ENCODE peak calls at places on chromosomes 7 and 10, in ten cellular contexts. D is skeletal muscle cell, W is HAP-1, M is heart left ventricle, T is NCI-H2107, H is osteocyte, X is tibial artery, K is H54, O is epithelial cell of prostate, R is GM13977. B is an unnamed sample.

GRCh38 chr10:74825033-74825370 is 1.4 kb upstream of the KAT6B start:
- DNase-seq in D (no peak), W (peak; percentile 51), M (no peak), T (no peak), H (no peak), X (peak; percentile 41), K (peak; percentile 44), O (no peak), R (no peak), B (no peak)

GRCh38 chr7:116018731-116019130 is 11.8 kb downstream of the TFEC start:
- DNase-seq in D (no peak), W (no peak), M (no peak), T (no peak), H (no peak), X (no peak), K (no peak), O (no peak), R (no peak), B (no peak)

GRCh38 chr10:69407621-69408301 is 9.0 kb downstream of the TACR2 start:
- DNase-seq in D (no peak), W (peak; percentile 27), M (peak; percentile 65), T (no peak), H (no peak), X (no peak), K (no peak), O (no peak), R (peak; percentile 60), B (no peak)

GRCh38 chr10:72007246-72007892 is 43.2 kb downstream of the CHST3 start:
- DNase-seq in D (no peak), W (no peak), M (peak; percentile 87), T (no peak), H (no peak), X (peak; percentile 41), K (no peak), O (no peak), R (no peak), B (no peak)

GRCh38 chr10:80739963-80740715 is 202.4 kb downstream of the SH2D4B start:
- DNase-seq in D (no peak), W (no peak), M (no peak), T (no peak), H (no peak), X (no peak), K (no peak), O (no peak), R (no peak), B (peak; percentile 32)

GRCh38 chr7:157676001-157676400 is 339.2 kb downstream of the DNAJB6 start:
- DNase-seq in D (no peak), W (peak; percentile 7), M (no peak), T (no peak), H (no peak), X (no peak), K (no peak), O (no peak), R (no peak), B (no peak)

GRCh38 chr10:62512732-62513475 is 138.7 kb downstream of the ZNF365 start:
- DNase-seq in D (no peak), W (no peak), M (no peak), T (no peak), H (no peak), X (no peak), K (no peak), O (peak; percentile 8), R (no peak), B (no peak)

GRCh38 chr10:3350205-3350604 is 177.6 kb upstream of the PITRM1 start:
- DNase-seq in D (no peak), W (no peak), M (no peak), T (no peak), H (no peak), X (no peak), K (no peak), O (no peak), R (no peak), B (no peak)

GRCh38 chr7:2530076-2530967 is 10.7 kb downstream of the LFNG start:
- DNase-seq in D (no peak), W (no peak), M (peak; percentile 82), T (no peak), H (no peak), X (no peak), K (peak; percentile 93), O (no peak), R (peak; percentile 86), B (no peak)

GRCh38 chr7:92685146-92686042 is 95.2 kb upstream of the FAM133B start:
- DNase-seq in D (no peak), W (no peak), M (no peak), T (no peak), H (no peak), X (no peak), K (no peak), O (no peak), R (no peak), B (no peak)

GRCh38 chr10:128883126-128884060 is 583.6 kb upstream of the MGMT start:
- DNase-seq in D (no peak), W (no peak), M (no peak), T (no peak), H (no peak), X (no peak), K (no peak), O (no peak), R (no peak), B (no peak)

GRCh38 chr7:12032146-12032545 is 178.9 kb upstream of the TMEM106B start:
- DNase-seq in D (no peak), W (no peak), M (no peak), T (no peak), H (no peak), X (no peak), K (no peak), O (no peak), R (no peak), B (no peak)

GRCh38 chr7:155470686-155471638 is 13.0 kb downstream of the EN2 start:
- DNase-seq in D (no peak), W (peak; percentile 47), M (no peak), T (no peak), H (no peak), X (no peak), K (peak; percentile 57), O (no peak), R (no peak), B (no peak)

GRCh38 chr7:33998487-33998886 is 93.1 kb downstream of the BMPER start:
- DNase-seq in D (no peak), W (no peak), M (no peak), T (no peak), H (no peak), X (peak; percentile 75), K (no peak), O (no peak), R (no peak), B (peak; percentile 61)

GRCh38 chr10:18313146-18313542 is 172.9 kb downstream of the CACNB2 start:
- DNase-seq in D (no peak), W (no peak), M (no peak), T (no peak), H (no peak), X (no peak), K (no peak), O (no peak), R (no peak), B (no peak)

B was measured in right atrium auricular region.